ENCODE peak calls at places on chromosomes 7 and 10, in nine cellular contexts. K, M, C, F, W, Y, V, L and T are unnamed samples.

GRCh38 chr7:43769791-43770465 is 11.4 kb downstream of the BLVRA start:
- DNase-seq in K (no peak), M (no peak), C (no peak), F (no peak), W (no peak), Y (no peak), V (no peak), L (no peak), T (no peak)

GRCh38 chr10:123944661-123945060 is 53.1 kb upstream of the CPXM2 start:
- DNase-seq in K (no peak), M (no peak), C (no peak), F (no peak), W (no peak), Y (no peak), V (no peak), L (no peak), T (no peak)

GRCh38 chr10:34967411-34967880 is 122.7 kb downstream of the CUL2 start:
- DNase-seq in K (peak; percentile 41), M (no peak), C (peak; percentile 44), F (no peak), W (peak; percentile 80), Y (no peak), V (peak; percentile 33), L (no peak), T (no peak)

GRCh38 chr10:126903646-126904360 is 1.4 kb upstream of the DOCK1 start:
- DNase-seq in K (no peak), M (no peak), C (no peak), F (no peak), W (no peak), Y (no peak), V (no peak), L (peak; percentile 41), T (no peak)

GRCh38 chr10:132562916-132563456 is 25.4 kb downstream of the INPP5A start:
- DNase-seq in K (no peak), M (no peak), C (no peak), F (no peak), W (no peak), Y (no peak), V (no peak), L (no peak), T (no peak)

GRCh38 chr10:112583236-112583919 is 136.4 kb downstream of the VTI1A start:
- DNase-seq in K (no peak), M (no peak), C (no peak), F (no peak), W (no peak), Y (no peak), V (no peak), L (no peak), T (no peak)

GRCh38 chr10:30986027-30986672 is 45.5 kb downstream of the ZNF438 start:
- DNase-seq in K (no peak), M (no peak), C (no peak), F (no peak), W (peak; percentile 85), Y (no peak), V (no peak), L (no peak), T (no peak)

GRCh38 chr7:118152632-118153031 is 31.3 kb upstream of the LSM8 start:
- DNase-seq in K (no peak), M (no peak), C (no peak), F (no peak), W (no peak), Y (no peak), V (no peak), L (no peak), T (no peak)

GRCh38 chr10:18607503-18607902 is 43.9 kb downstream of the NSUN6 start:
- DNase-seq in K (peak; percentile 75), M (no peak), C (no peak), F (no peak), W (peak; percentile 89), Y (no peak), V (no peak), L (no peak), T (no peak)

GRCh38 chr7:94300176-94300835 is 94.4 kb upstream of the COL1A2 start:
- DNase-seq in K (no peak), M (no peak), C (no peak), F (no peak), W (no peak), Y (no peak), V (no peak), L (no peak), T (no peak)

GRCh38 chr10:97762816-97763215 is 9.0 kb downstream of the SFRP5 start:
- DNase-seq in K (no peak), M (no peak), C (peak; percentile 26), F (peak; percentile 61), W (peak; percentile 12), Y (no peak), V (no peak), L (no peak), T (no peak)

GRCh38 chr10:113494736-113495135 is 58.1 kb upstream of the HABP2 start:
- DNase-seq in K (no peak), M (no peak), C (no peak), F (no peak), W (no peak), Y (no peak), V (no peak), L (no peak), T (no peak)

GRCh38 chr7:45033261-45033930 is 33.4 kb downstream of the CCM2 start:
- DNase-seq in K (no peak), M (no peak), C (no peak), F (no peak), W (no peak), Y (no peak), V (no peak), L (no peak), T (no peak)

GRCh38 chr10:70649526-70649925 is 22.8 kb upstream of the ADAMTS14 start:
- DNase-seq in K (no peak), M (no peak), C (no peak), F (no peak), W (no peak), Y (no peak), V (no peak), L (no peak), T (no peak)

GRCh38 chr10:69839696-69840345 is 38.1 kb downstream of the COL13A1 start:
- DNase-seq in K (no peak), M (no peak), C (no peak), F (no peak), W (peak; percentile 60), Y (no peak), V (no peak), L (no peak), T (no peak)

GRCh38 chr10:91672021-91672608 is 39.2 kb upstream of the PPP1R3C start:
- DNase-seq in K (no peak), M (no peak), C (no peak), F (no peak), W (peak; percentile 64), Y (peak; percentile 61), V (no peak), L (no peak), T (peak; percentile 12)

DNA sequence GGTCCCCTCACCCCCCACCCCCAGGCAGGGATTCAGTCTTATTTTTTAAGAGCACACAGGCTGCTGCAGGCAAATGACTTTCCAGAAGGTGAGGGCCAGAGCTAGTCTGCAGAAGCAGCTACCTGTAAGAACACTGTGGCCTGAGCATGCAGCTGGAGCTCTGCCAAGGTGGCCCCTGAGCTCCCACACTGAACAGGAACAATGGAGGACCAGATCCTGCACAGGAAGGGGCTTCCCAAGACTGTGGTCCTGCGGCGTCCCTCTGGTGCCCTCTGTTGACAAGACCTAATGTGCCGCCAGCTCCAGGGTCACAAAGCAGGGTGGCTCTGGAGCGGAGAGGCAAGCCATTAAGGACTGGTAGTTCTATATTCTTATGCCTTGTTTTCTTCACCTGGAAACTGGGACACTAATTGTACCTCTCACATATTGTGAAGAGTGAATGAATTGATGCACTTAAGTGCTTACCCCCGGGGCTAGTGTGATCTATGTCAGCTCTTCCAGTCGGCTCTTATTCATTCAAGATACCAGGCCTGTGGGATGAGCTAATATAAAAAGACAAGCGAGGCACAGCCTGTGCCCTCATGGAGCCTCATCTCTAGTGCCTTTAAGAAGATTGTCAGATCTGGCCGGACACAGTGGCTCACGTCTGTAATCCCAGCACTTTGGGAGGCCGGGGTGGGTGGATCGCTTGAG is 8.0 kb upstream of the BEND7 start:
- DNase-seq in K (peak; percentile 46), M (peak; percentile 65), C (peak; percentile 34), F (no peak), W (peak; percentile 49), Y (no peak), V (peak; percentile 10), L (no peak), T (peak; percentile 81)
- TF ChIP-seq CTCF in K (peak; percentile 52), M (peak; percentile 54), C (peak; percentile 72), F (peak; percentile 61), W (peak; percentile 60), Y (peak; percentile 75), V (no peak), L (no peak), T (peak; percentile 6)

DNA sequence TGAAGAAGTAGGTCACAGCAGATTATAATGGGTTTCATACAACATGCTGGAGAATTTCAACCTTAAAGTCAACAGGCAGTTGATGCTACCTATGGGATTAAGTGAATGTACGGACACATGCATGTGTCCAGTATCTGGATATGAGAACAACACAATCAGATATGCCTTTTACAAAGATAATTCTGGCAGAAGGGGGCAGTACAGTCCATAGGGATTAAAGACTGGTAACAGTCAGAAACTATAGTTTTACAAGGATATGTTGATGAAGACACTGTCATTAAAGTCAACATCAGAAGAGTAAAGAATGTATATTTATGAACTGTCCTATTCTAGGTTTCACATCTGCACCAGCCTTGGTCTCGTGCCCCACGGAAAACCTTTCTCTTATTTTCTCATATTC is 41.5 kb downstream of the ANKMY2 start:
- DNase-seq in K (no peak), M (no peak), C (no peak), F (no peak), W (peak; percentile 33), Y (no peak), V (no peak), L (no peak), T (no peak)
- TF ChIP-seq CTCF in K (peak; percentile 17), M (peak; percentile 2), C (peak; percentile 35), F (peak; percentile 11), W (peak; percentile 30), Y (peak; percentile 37), V (no peak), L (no peak), T (no peak)

DNA sequence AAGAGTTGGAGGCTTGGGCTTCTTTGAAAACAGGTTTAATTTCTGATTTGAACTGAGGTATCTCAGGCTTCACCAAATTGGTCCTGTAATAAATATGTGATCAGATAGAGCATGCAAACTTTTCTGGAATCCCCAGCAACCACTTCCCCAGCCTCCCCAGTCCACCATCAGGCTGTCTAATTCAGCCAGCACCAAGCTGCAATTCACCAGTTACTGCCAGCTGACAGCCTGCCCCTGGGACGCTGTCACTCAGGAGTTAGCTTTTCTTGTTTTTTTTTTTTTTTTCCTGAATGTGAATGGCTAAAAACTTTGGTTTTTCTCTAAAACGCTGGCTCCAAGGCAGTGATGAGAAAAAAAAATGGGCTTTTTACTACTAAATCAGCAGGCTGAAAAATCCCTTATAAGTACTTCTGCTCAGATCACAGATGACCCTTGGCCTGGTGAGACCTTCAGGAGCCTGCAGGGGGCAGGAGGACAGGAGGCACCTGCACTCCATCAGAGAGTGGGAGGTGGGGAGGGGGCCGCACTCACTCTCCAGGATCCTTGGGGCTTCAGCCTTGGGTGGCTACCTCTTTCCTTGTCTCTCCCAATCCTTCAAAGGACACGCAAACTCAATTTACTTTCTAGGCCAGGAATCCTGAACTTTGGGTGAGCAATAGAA is 349.4 kb downstream of the GATA3 start:
- DNase-seq in K (no peak), M (no peak), C (no peak), F (no peak), W (no peak), Y (no peak), V (no peak), L (no peak), T (peak; percentile 30)
- TF ChIP-seq CTCF in K (no peak), M (peak; percentile 18), C (no peak), F (no peak), W (no peak), Y (no peak), V (no peak), L (no peak), T (no peak)

GRCh38 chr10:88131561-88132139 is 268.2 kb downstream of the PTEN start:
- DNase-seq in K (peak; percentile 60), M (no peak), C (peak; percentile 37), F (peak; percentile 72), W (no peak), Y (peak; percentile 25), V (peak; percentile 96), L (no peak), T (no peak)
- TF ChIP-seq CTCF in K (peak; percentile 48), M (no peak), C (peak; percentile 27), F (no peak), W (no peak), Y (peak; percentile 11), V (no peak), L (peak; percentile 30), T (no peak)